ENCODE peak calls at places on chromosome 14, in seven cellular contexts. A, V, X, F, Y, M and C are unnamed samples.

GRCh38 chr14:69366069-69366468 is 32.0 kb downstream of the ERH start:
- DNase-seq in Y (no peak), X (no peak), F (no peak), A (no peak), M (no peak), V (no peak), C (no peak)

GRCh38 chr14:92253381-92253894 is 69.5 kb upstream of the SLC24A4 start:
- DNase-seq in X (no peak), Y (no peak), V (peak; percentile 24), A (peak; percentile 21), F (no peak), M (no peak), C (no peak)

GRCh38 chr14:66403183-66403582 is 83.0 kb upstream of the CCDC196 start:
- DNase-seq in M (peak; percentile 49), F (peak; percentile 3), X (no peak), A (peak; percentile 54), Y (no peak), V (peak; percentile 78), C (no peak)

GRCh38 chr14:32329146-32329545 is at the start of gene AKAP6:
- DNase-seq in A (no peak), M (no peak), V (peak; percentile 65), Y (no peak), F (no peak), X (no peak), C (no peak)

GRCh38 chr14:90758028-90758889 is 58.0 kb downstream of the TTC7B start:
- DNase-seq in M (peak; percentile 99), V (peak; percentile 96), A (peak; percentile 87), X (peak; percentile 86), Y (peak; percentile 92), F (peak; percentile 76), C (peak; percentile 92)

GRCh38 chr14:26925876-26926584 is 328.2 kb upstream of the NOVA1 start:
- DNase-seq in Y (no peak), F (no peak), X (no peak), A (no peak), M (no peak), V (no peak), C (no peak)

GRCh38 chr14:50669441-50669986 is 1.4 kb upstream of the SAV1 start:
- DNase-seq in A (no peak), V (peak; percentile 64), M (no peak), F (no peak), X (no peak), Y (no peak), C (no peak)

GRCh38 chr14:74491952-74492351 is 1.2 kb downstream of the NPC2 start:
- DNase-seq in M (peak; percentile 52), V (peak; percentile 61), A (peak; percentile 64), F (peak; percentile 32), Y (no peak), X (no peak), C (no peak)

GRCh38 chr14:61326847-61327246 is 5.5 kb downstream of the PRKCH start:
- DNase-seq in Y (no peak), A (peak; percentile 72), V (peak; percentile 27), M (no peak), X (no peak), F (no peak), C (no peak)

GRCh38 chr14:102058146-102058545 is 28.7 kb downstream of the HSP90AA1 start:
- DNase-seq in X (no peak), Y (no peak), A (no peak), F (no peak), V (no peak), M (no peak), C (no peak)

GRCh38 chr14:33564774-33565630 is 385.9 kb downstream of the EGLN3 start:
- DNase-seq in A (peak; percentile 88), V (no peak), Y (no peak), M (peak; percentile 30), X (no peak), F (peak; percentile 48), C (peak; percentile 15)

GRCh38 chr14:36810209-36810608 is 148.5 kb downstream of the PAX9 start:
- DNase-seq in A (no peak), Y (no peak), X (no peak), V (no peak), F (no peak), M (no peak), C (no peak)

GRCh38 chr14:85250369-85250768 is 279.6 kb upstream of the FLRT2 start:
- DNase-seq in M (no peak), A (no peak), F (no peak), X (no peak), V (peak; percentile 24), Y (no peak), C (no peak)

GRCh38 chr14:63174760-63175191 is 29.5 kb upstream of the RHOJ start:
- DNase-seq in Y (no peak), X (no peak), M (peak; percentile 58), V (peak; percentile 71), A (peak; percentile 60), F (no peak), C (no peak)

GRCh38 chr14:104321151-104322130 is 183.1 kb downstream of the KIF26A start:
- DNase-seq in V (peak; percentile 14), F (no peak), A (no peak), M (no peak), X (no peak), Y (no peak), C (no peak)

GRCh38 chr14:104116544-104117340 is 21.6 kb upstream of the KIF26A start:
- DNase-seq in Y (no peak), A (no peak), V (peak; percentile 63), F (no peak), M (no peak), X (no peak), C (no peak)

GRCh38 chr14:50351016-50351415 is 38.9 kb downstream of the DMAC2L start:
- DNase-seq in X (no peak), V (no peak), Y (no peak), F (no peak), M (peak; percentile 48), A (no peak), C (no peak)

GRCh38 chr14:51901475-51902024 is 41.1 kb downstream of the GNG2 start:
- DNase-seq in X (no peak), Y (peak; percentile 29), A (no peak), F (no peak), M (no peak), V (no peak), C (no peak)

GRCh38 chr14:22428681-22429315 is 160.2 kb downstream of the DAD1 start:
- DNase-seq in F (no peak), X (no peak), M (peak; percentile 12), A (peak; percentile 8), Y (no peak), V (no peak), C (peak; percentile 17)

GRCh38 chr14:25431211-25432076 is 381.5 kb upstream of the STXBP6 start:
- DNase-seq in F (no peak), A (no peak), X (no peak), Y (no peak), M (no peak), V (peak; percentile 76), C (no peak)

GRCh38 chr14:68458840-68459469 is 333.9 kb downstream of the ZFP36L1 start:
- DNase-seq in V (peak; percentile 57), F (no peak), Y (no peak), A (peak; percentile 94), M (peak; percentile 71), X (no peak), C (no peak)

GRCh38 chr14:104548802-104549535 is 30.6 kb upstream of the C14orf180 start:
- DNase-seq in A (no peak), M (no peak), Y (no peak), V (no peak), X (no peak), F (no peak), C (no peak)

GRCh38 chr14:81051547-81051946 is 96.1 kb downstream of the TSHR start:
- DNase-seq in F (no peak), V (no peak), Y (no peak), X (no peak), A (no peak), M (no peak), C (no peak)

GRCh38 chr14:101956179-101956885 is 8.0 kb upstream of the DYNC1H1 start:
- DNase-seq in X (no peak), Y (no peak), V (no peak), M (no peak), F (no peak), A (no peak), C (no peak)

GRCh38 chr14:89589400-89590128 is 172.5 kb upstream of the FOXN3 start:
- DNase-seq in V (no peak), A (no peak), X (no peak), M (no peak), Y (no peak), F (no peak), C (no peak)

GRCh38 chr14:35687335-35687939 is 121.7 kb downstream of the RALGAPA1 start:
- DNase-seq in V (peak; percentile 67), F (peak; percentile 11), M (peak; percentile 37), Y (no peak), A (peak; percentile 63), X (no peak), C (no peak)

GRCh38 chr14:92039073-92039719 is 663 bp downstream of the TRIP11 start:
- DNase-seq in V (peak; percentile 94), Y (no peak), F (peak; percentile 57), A (peak; percentile 62), M (peak; percentile 59), X (no peak), C (no peak)

GRCh38 chr14:61280526-61281185 is 482 bp downstream of the TMEM30B start:
- DNase-seq in X (peak; percentile 56), V (peak; percentile 83), A (no peak), F (no peak), M (peak; percentile 28), Y (peak; percentile 68), C (no peak)

GRCh38 chr14:69094481-69094880 is 58.4 kb downstream of the DCAF5 start:
- DNase-seq in A (no peak), Y (no peak), V (no peak), X (no peak), F (no peak), M (no peak), C (no peak)